ENCODE peak calls at places on chromosomes 13 and 19, in seven cellular contexts. One of them, this sample, is unnamed.

GRCh38 chr13:102945324-102945815 is 99.5 kb downstream of the ERCC5 start:
- DNase-seq in GM12891: no peak
- DNase-seq in right lobe of liver: no peak
- DNase-seq in body of pancreas: no peak
- DNase-seq in tibial nerve: no peak
- DNase-seq in lower leg skin: no peak
- DNase-seq in stomach: no peak
- DNase-seq in this sample: no peak

GRCh38 chr19:39167461-39168257 is 29.1 kb upstream of the NCCRP1 start:
- DNase-seq in GM12891: no peak
- DNase-seq in right lobe of liver: no peak
- DNase-seq in body of pancreas: peak
- DNase-seq in tibial nerve: no peak
- DNase-seq in lower leg skin: no peak
- DNase-seq in stomach: peak
- DNase-seq in this sample: no peak

GRCh38 chr13:29498426-29499040 is 97.0 kb downstream of the SLC7A1 start:
- DNase-seq in GM12891: no peak
- DNase-seq in right lobe of liver: no peak
- DNase-seq in body of pancreas: peak
- DNase-seq in tibial nerve: no peak
- DNase-seq in lower leg skin: no peak
- DNase-seq in stomach: no peak
- DNase-seq in this sample: no peak

GRCh38 chr13:99489028-99489427 is 12.2 kb upstream of the TM9SF2 start:
- DNase-seq in GM12891: no peak
- DNase-seq in right lobe of liver: no peak
- DNase-seq in body of pancreas: no peak
- DNase-seq in tibial nerve: no peak
- DNase-seq in lower leg skin: no peak
- DNase-seq in stomach: no peak
- DNase-seq in this sample: no peak

GRCh38 chr13:22092791-22093545 is 422.1 kb downstream of the FGF9 start:
- DNase-seq in GM12891: no peak
- DNase-seq in right lobe of liver: no peak
- DNase-seq in body of pancreas: no peak
- DNase-seq in tibial nerve: no peak
- DNase-seq in lower leg skin: no peak
- DNase-seq in stomach: no peak
- DNase-seq in this sample: no peak

GRCh38 chr13:45607931-45608330 is 7.6 kb downstream of the ERICH6B start:
- DNase-seq in GM12891: no peak
- DNase-seq in right lobe of liver: no peak
- DNase-seq in body of pancreas: no peak
- DNase-seq in tibial nerve: no peak
- DNase-seq in lower leg skin: no peak
- DNase-seq in stomach: no peak
- DNase-seq in this sample: no peak

GRCh38 chr13:75318138-75318833 is 163.7 kb downstream of the TBC1D4 start:
- DNase-seq in GM12891: no peak
- DNase-seq in right lobe of liver: no peak
- DNase-seq in body of pancreas: no peak
- DNase-seq in tibial nerve: no peak
- DNase-seq in lower leg skin: no peak
- DNase-seq in stomach: no peak
- DNase-seq in this sample: no peak

GRCh38 chr13:77740931-77741586 is 43.6 kb downstream of the SLAIN1 start:
- DNase-seq in GM12891: no peak
- DNase-seq in right lobe of liver: no peak
- DNase-seq in body of pancreas: no peak
- DNase-seq in tibial nerve: no peak
- DNase-seq in lower leg skin: no peak
- DNase-seq in stomach: no peak
- DNase-seq in this sample: no peak

GRCh38 chr13:98300956-98301641 is 124.0 kb upstream of the RNF113B start:
- DNase-seq in GM12891: no peak
- DNase-seq in right lobe of liver: no peak
- DNase-seq in body of pancreas: peak
- DNase-seq in tibial nerve: no peak
- DNase-seq in lower leg skin: no peak
- DNase-seq in stomach: peak
- DNase-seq in this sample: no peak

GRCh38 chr19:53927745-53928144 is 18.7 kb downstream of the CACNG7 start:
- DNase-seq in GM12891: no peak
- DNase-seq in right lobe of liver: no peak
- DNase-seq in body of pancreas: peak
- DNase-seq in tibial nerve: no peak
- DNase-seq in lower leg skin: no peak
- DNase-seq in stomach: no peak
- DNase-seq in this sample: no peak

GRCh38 chr19:34480971-34481821 is at the start of gene WTIP:
- DNase-seq in GM12891: no peak
- DNase-seq in right lobe of liver: peak
- DNase-seq in body of pancreas: peak
- DNase-seq in tibial nerve: peak
- DNase-seq in lower leg skin: no peak
- DNase-seq in stomach: peak
- DNase-seq in this sample: peak

GRCh38 chr19:56405062-56405461 is 930 bp downstream of the ZNF583 start:
- DNase-seq in GM12891: no peak
- DNase-seq in right lobe of liver: no peak
- DNase-seq in body of pancreas: no peak
- DNase-seq in tibial nerve: no peak
- DNase-seq in lower leg skin: no peak
- DNase-seq in stomach: no peak
- DNase-seq in this sample: no peak

GRCh38 chr19:8663920-8664670 is 33.7 kb downstream of the NFILZ start:
- DNase-seq in GM12891: no peak
- DNase-seq in right lobe of liver: no peak
- DNase-seq in body of pancreas: no peak
- DNase-seq in tibial nerve: no peak
- DNase-seq in lower leg skin: no peak
- DNase-seq in stomach: no peak
- DNase-seq in this sample: no peak

GRCh38 chr19:58395220-58395978 is at the start of gene RNF225:
- DNase-seq in GM12891: no peak
- DNase-seq in right lobe of liver: no peak
- DNase-seq in body of pancreas: peak
- DNase-seq in tibial nerve: no peak
- DNase-seq in lower leg skin: no peak
- DNase-seq in stomach: no peak
- DNase-seq in this sample: peak

GRCh38 chr19:27746691-27747380 is 1466.1 kb downstream of the UQCRFS1 start:
- DNase-seq in GM12891: peak
- DNase-seq in right lobe of liver: peak
- DNase-seq in body of pancreas: peak
- DNase-seq in tibial nerve: no peak
- DNase-seq in lower leg skin: peak
- DNase-seq in stomach: peak
- DNase-seq in this sample: peak

GRCh38 chr19:2064395-2064787 is 13.3 kb upstream of the MKNK2 start:
- DNase-seq in GM12891: no peak
- DNase-seq in right lobe of liver: no peak
- DNase-seq in body of pancreas: no peak
- DNase-seq in tibial nerve: no peak
- DNase-seq in lower leg skin: no peak
- DNase-seq in stomach: no peak
- DNase-seq in this sample: no peak

GRCh38 chr19:2061936-2062729 is 11.1 kb upstream of the MKNK2 start:
- DNase-seq in GM12891: no peak
- DNase-seq in right lobe of liver: no peak
- DNase-seq in body of pancreas: peak
- DNase-seq in tibial nerve: no peak
- DNase-seq in lower leg skin: no peak
- DNase-seq in stomach: no peak
- DNase-seq in this sample: no peak

GRCh38 chr19:2062770-2063169 is 11.7 kb upstream of the MKNK2 start:
- DNase-seq in GM12891: no peak
- DNase-seq in right lobe of liver: no peak
- DNase-seq in body of pancreas: no peak
- DNase-seq in tibial nerve: no peak
- DNase-seq in lower leg skin: no peak
- DNase-seq in stomach: no peak
- DNase-seq in this sample: no peak

GRCh38 chr19:2063824-2064223 is 12.8 kb upstream of the MKNK2 start:
- DNase-seq in GM12891: no peak
- DNase-seq in right lobe of liver: no peak
- DNase-seq in body of pancreas: no peak
- DNase-seq in tibial nerve: no peak
- DNase-seq in lower leg skin: no peak
- DNase-seq in stomach: no peak
- DNase-seq in this sample: peak

GRCh38 chr19:2064788-2065524 is 13.9 kb upstream of the MKNK2 start:
- DNase-seq in GM12891: no peak
- DNase-seq in right lobe of liver: no peak
- DNase-seq in body of pancreas: peak
- DNase-seq in tibial nerve: no peak
- DNase-seq in lower leg skin: no peak
- DNase-seq in stomach: no peak
- DNase-seq in this sample: peak
- TF ChIP-seq POLR2A in GM12891: no peak
- TF ChIP-seq POLR2A in right lobe of liver: no peak
- TF ChIP-seq POLR2A in body of pancreas: no peak
- TF ChIP-seq POLR2A in tibial nerve: no peak
- TF ChIP-seq POLR2A in lower leg skin: no peak
- TF ChIP-seq POLR2A in stomach: no peak
- TF ChIP-seq POLR2A in this sample: no peak

GRCh38 chr19:6414793-6415591 is 9.6 kb downstream of the KHSRP start:
- DNase-seq in GM12891: no peak
- DNase-seq in right lobe of liver: no peak
- DNase-seq in body of pancreas: no peak
- DNase-seq in tibial nerve: no peak
- DNase-seq in lower leg skin: no peak
- DNase-seq in stomach: no peak
- DNase-seq in this sample: no peak
- TF ChIP-seq POLR2A in GM12891: no peak
- TF ChIP-seq POLR2A in right lobe of liver: no peak
- TF ChIP-seq POLR2A in body of pancreas: no peak
- TF ChIP-seq POLR2A in tibial nerve: no peak
- TF ChIP-seq POLR2A in lower leg skin: no peak
- TF ChIP-seq POLR2A in stomach: no peak
- TF ChIP-seq POLR2A in this sample: no peak

DNA sequence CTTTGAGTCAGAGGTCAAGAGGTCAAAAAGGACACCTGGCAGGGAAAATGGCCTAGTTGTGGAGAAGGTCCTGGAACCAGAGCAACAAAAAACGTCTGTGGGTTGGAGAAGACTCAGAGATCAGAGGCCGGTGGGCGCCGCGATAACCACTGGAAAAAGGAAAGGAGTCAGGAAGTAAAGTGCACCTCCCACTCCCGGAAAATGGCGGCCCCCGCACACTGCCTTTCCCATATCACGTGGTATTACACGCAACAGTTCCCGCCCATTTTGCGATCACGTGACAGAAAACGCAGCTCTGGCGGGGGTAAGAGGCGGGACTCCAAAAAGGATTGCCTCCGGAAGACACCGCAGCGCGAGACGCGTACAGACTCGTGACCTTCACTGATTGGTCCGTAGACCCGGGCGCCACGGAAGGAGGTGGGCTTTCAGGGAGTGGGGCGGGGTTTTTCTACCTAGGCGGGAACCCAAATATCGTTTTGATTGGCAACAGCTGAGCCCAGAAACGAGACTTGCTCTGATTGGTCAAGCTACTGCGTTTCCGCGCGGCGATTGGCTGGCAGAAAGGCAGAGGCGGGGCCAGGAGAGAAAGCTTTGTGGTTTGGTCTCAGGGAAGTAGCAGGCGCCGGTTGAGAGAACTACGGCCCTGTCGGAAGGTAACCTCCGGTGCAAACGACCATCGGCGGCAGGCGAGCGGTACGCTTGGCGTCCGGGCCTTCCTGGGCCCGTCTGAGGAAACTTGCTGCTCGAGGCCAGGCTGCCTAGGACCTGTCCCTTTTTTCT is at the start of gene ACTMAP:
- DNase-seq in GM12891: peak
- DNase-seq in right lobe of liver: peak
- DNase-seq in body of pancreas: peak
- DNase-seq in tibial nerve: peak
- DNase-seq in lower leg skin: peak
- DNase-seq in stomach: peak
- DNase-seq in this sample: peak
- TF ChIP-seq POLR2A in GM12891: peak
- TF ChIP-seq POLR2A in right lobe of liver: peak
- TF ChIP-seq POLR2A in body of pancreas: peak
- TF ChIP-seq POLR2A in tibial nerve: peak
- TF ChIP-seq POLR2A in lower leg skin: peak
- TF ChIP-seq POLR2A in stomach: peak
- TF ChIP-seq POLR2A in this sample: peak

GRCh38 chr19:16113727-16114126 is 2.0 kb downstream of the RAB8A start:
- DNase-seq in GM12891: no peak
- DNase-seq in right lobe of liver: no peak
- DNase-seq in body of pancreas: no peak
- DNase-seq in tibial nerve: no peak
- DNase-seq in lower leg skin: no peak
- DNase-seq in stomach: no peak
- DNase-seq in this sample: no peak

GRCh38 chr19:16111909-16112752 is 442 bp downstream of the RAB8A start:
- DNase-seq in GM12891: no peak
- DNase-seq in right lobe of liver: no peak
- DNase-seq in body of pancreas: no peak
- DNase-seq in tibial nerve: no peak
- DNase-seq in lower leg skin: no peak
- DNase-seq in stomach: no peak
- DNase-seq in this sample: no peak

GRCh38 chr19:16115309-16116039 is 3.8 kb downstream of the RAB8A start:
- DNase-seq in GM12891: no peak
- DNase-seq in right lobe of liver: no peak
- DNase-seq in body of pancreas: no peak
- DNase-seq in tibial nerve: no peak
- DNase-seq in lower leg skin: no peak
- DNase-seq in stomach: no peak
- DNase-seq in this sample: no peak

GRCh38 chr19:16112778-16113177 is 1.1 kb downstream of the RAB8A start:
- DNase-seq in GM12891: no peak
- DNase-seq in right lobe of liver: no peak
- DNase-seq in body of pancreas: no peak
- DNase-seq in tibial nerve: no peak
- DNase-seq in lower leg skin: no peak
- DNase-seq in stomach: no peak
- DNase-seq in this sample: no peak

DNA sequence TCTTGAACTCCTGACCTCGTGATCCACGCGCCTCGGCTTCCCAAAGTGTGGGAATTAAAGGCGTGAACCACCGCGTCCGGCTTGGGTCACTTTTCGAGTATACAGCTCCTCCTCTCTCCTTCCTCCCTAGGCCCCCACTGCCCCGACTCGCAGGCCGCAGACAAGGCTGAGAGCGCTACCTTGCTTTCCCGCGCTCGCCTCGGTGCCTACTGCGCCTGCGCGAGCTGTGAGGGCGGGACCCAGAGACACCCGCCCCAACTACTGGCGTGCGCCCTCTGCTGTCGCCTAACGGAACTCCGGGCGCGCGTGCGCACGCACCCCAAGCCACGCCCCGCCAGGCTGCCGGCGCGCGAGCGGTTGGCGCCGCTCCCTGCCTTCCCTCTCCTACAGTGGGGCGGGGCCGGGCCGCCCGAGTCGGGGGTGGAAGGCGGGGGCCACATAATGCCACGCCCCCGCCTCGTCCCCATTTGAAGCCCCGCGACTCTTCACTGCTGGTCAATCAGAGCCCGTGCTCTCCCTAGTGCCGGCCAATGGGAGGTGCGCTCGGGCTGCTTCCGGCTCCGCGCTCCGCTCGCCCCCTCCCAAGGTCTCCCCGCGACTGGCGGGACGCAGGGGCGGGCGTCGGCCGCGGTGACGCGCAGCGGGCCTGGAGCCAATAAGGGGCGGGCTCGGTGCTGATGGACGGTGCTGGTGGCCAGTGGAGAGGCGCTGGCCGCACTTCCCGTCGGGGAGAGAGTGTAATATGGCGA is at the start of gene RAB8A:
- DNase-seq in GM12891: peak
- DNase-seq in right lobe of liver: peak
- DNase-seq in body of pancreas: peak
- DNase-seq in tibial nerve: peak
- DNase-seq in lower leg skin: peak
- DNase-seq in stomach: peak
- DNase-seq in this sample: peak
- TF ChIP-seq POLR2A in GM12891: no peak
- TF ChIP-seq POLR2A in right lobe of liver: no peak
- TF ChIP-seq POLR2A in body of pancreas: no peak
- TF ChIP-seq POLR2A in tibial nerve: no peak
- TF ChIP-seq POLR2A in lower leg skin: no peak
- TF ChIP-seq POLR2A in stomach: no peak
- TF ChIP-seq POLR2A in this sample: peak

This sample was measured in ovary.